ENCODE peak calls at places on chromosomes 2 and 18, in nine cellular contexts. K is heart left ventricle; O is GM13976; F is GM06990; A is kidney; Q is stomach; N is GM10248; E is left ventricle myocardium inferior; X is CD8-positive, alpha-beta T cell. C is an unnamed sample.

GRCh38 chr2:96501886-96502810 is 3.0 kb downstream of the NEURL3 start:
- DNase-seq in K (no peak), O (peak; percentile 17), F (no peak), A (no peak), Q (no peak), N (no peak), E (no peak), X (no peak), C (no peak)

GRCh38 chr2:190599073-190599472 is 49.8 kb upstream of the NAB1 start:
- DNase-seq in K (no peak), O (no peak), F (no peak), A (no peak), Q (no peak), N (no peak), E (no peak), X (no peak), C (no peak)

GRCh38 chr18:53534695-53535094 is 689.8 kb downstream of the MBD2 start:
- DNase-seq in K (peak; percentile 6), O (no peak), F (no peak), A (no peak), Q (no peak), N (no peak), E (peak; percentile 43), X (no peak), C (no peak)

GRCh38 chr2:133497261-133497893 is 70.9 kb downstream of the NCKAP5 start:
- DNase-seq in K (no peak), O (no peak), F (no peak), A (no peak), Q (no peak), N (no peak), E (no peak), X (no peak), C (no peak)

GRCh38 chr2:67057901-67058703 is 339.0 kb upstream of the ETAA1 start:
- DNase-seq in K (no peak), O (no peak), F (no peak), A (no peak), Q (no peak), N (no peak), E (no peak), X (no peak), C (no peak)

GRCh38 chr18:3499498-3499897 is 49.5 kb downstream of the TGIF1 start:
- DNase-seq in K (no peak), O (no peak), F (no peak), A (no peak), Q (no peak), N (no peak), E (no peak), X (no peak), C (no peak)

GRCh38 chr2:240107386-240107785 is 28.7 kb downstream of the COPS9 start:
- DNase-seq in K (no peak), O (no peak), F (no peak), A (peak; percentile 26), Q (no peak), N (no peak), E (no peak), X (no peak), C (peak; percentile 43)

GRCh38 chr2:240422683-240423329 is 12.7 kb upstream of the GPC1 start:
- DNase-seq in K (no peak), O (no peak), F (no peak), A (no peak), Q (no peak), N (no peak), E (no peak), X (no peak), C (no peak)

GRCh38 chr2:144201868-144202468 is 318.0 kb downstream of the ZEB2 start:
- DNase-seq in K (no peak), O (no peak), F (no peak), A (no peak), Q (no peak), N (no peak), E (no peak), X (no peak), C (no peak)

GRCh38 chr2:68292108-68292710 is 27.5 kb downstream of the CNRIP1 start:
- DNase-seq in K (no peak), O (peak; percentile 42), F (peak; percentile 5), A (no peak), Q (no peak), N (peak; percentile 34), E (no peak), X (no peak), C (no peak)

GRCh38 chr2:182650704-182651103 is 65.4 kb upstream of the DNAJC10 start:
- DNase-seq in K (no peak), O (no peak), F (peak; percentile 15), A (no peak), Q (no peak), N (no peak), E (no peak), X (no peak), C (no peak)

GRCh38 chr2:3305431-3305830 is 72.2 kb downstream of the EIPR1 start:
- DNase-seq in K (no peak), O (no peak), F (no peak), A (peak; percentile 45), Q (no peak), N (no peak), E (no peak), X (no peak), C (peak; percentile 70)

GRCh38 chr18:27901424-27902226 is 275.3 kb downstream of the CDH2 start:
- DNase-seq in K (no peak), O (no peak), F (no peak), A (no peak), Q (no peak), N (no peak), E (no peak), X (no peak), C (no peak)

GRCh38 chr18:34957119-34957863 is 83.9 kb upstream of the MAPRE2 start:
- DNase-seq in K (peak; percentile 18), O (no peak), F (no peak), A (no peak), Q (no peak), N (no peak), E (no peak), X (no peak), C (no peak)
- TF ChIP-seq CTCF in K (no peak), O (no peak), F (no peak), A (no peak), Q (no peak), N (no peak), E (no peak), X (no peak), C (peak; percentile 29)

GRCh38 chr2:903223-903900 is 47.3 kb upstream of the SNTG2 start:
- DNase-seq in K (no peak), O (no peak), F (no peak), A (no peak), Q (no peak), N (no peak), E (no peak), X (no peak), C (no peak)
- TF ChIP-seq CTCF in K (no peak), O (no peak), F (no peak), A (no peak), Q (no peak), N (no peak), E (no peak), X (no peak), C (peak; percentile 22)

DNA sequence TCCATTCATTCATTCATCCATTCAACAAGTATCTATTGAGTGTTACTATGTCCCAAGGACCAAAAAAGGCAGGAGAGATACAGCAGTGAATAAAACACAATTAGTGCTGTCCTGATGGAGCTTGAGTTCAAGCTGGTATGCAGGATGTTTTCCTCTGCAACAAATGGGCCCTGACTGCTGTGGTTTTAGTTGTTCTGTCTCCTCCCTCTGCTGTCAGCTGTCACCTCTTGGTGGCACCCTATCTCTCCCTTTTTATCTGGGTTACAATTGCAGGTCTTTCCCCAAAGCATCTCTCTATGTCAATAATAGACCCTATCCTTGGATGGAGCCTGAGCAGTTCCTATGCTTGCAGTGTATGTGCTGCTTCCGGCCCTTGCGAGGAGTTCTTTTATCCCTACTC is 304.8 kb downstream of the PDE11A start:
- DNase-seq in K (no peak), O (no peak), F (no peak), A (no peak), Q (no peak), N (no peak), E (no peak), X (no peak), C (no peak)
- TF ChIP-seq CTCF in K (no peak), O (no peak), F (peak; percentile 15), A (no peak), Q (no peak), N (no peak), E (no peak), X (no peak), C (no peak)

DNA sequence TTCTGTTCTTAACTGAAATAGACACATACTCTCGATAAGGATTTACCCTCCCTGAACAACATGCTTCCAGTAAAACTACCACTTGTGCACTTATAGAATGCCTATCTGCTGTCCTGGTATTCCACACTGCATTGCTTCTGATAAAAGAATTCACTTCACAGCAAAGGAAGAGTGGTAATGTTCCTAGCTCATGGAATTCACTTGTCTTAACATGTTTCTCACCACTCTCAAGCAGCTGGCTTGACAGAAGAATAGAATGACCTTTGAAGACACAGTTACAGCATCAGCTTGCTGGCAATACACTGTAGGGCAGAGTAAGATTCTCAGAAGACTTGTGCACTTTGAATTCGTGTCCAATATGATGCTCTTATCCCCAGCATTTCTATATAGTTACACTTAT is 524.1 kb upstream of the CNTNAP5 start:
- DNase-seq in K (no peak), O (no peak), F (no peak), A (no peak), Q (no peak), N (no peak), E (no peak), X (no peak), C (no peak)
- TF ChIP-seq CTCF in K (no peak), O (no peak), F (no peak), A (no peak), Q (no peak), N (no peak), E (no peak), X (no peak), C (no peak)

GRCh38 chr2:131146255-131146654 is 41.1 kb downstream of the PLEKHB2 start:
- DNase-seq in K (no peak), O (no peak), F (no peak), A (no peak), Q (no peak), N (no peak), E (no peak), X (no peak), C (no peak)
- TF ChIP-seq CTCF in K (no peak), O (no peak), F (no peak), A (no peak), Q (no peak), N (no peak), E (no peak), X (no peak), C (no peak)

C was measured in chondrocyte.